ENCODE peak calls at places on chromosomes 7 and 10, in five cellular contexts. U is psoas muscle, T is NCI-H774, Z is amygdala, G is left kidney. I is an unnamed sample.

GRCh38 chr10:132847416-132847777 is 61.5 kb upstream of the NKX6-2 start:
- DNase-seq in T (no peak), G (no peak), U (no peak), Z (no peak), I (no peak)

GRCh38 chr7:148575640-148576411 is 14.7 kb upstream of the C7orf33 start:
- DNase-seq in U (peak; percentile 58), G (peak; percentile 78), T (peak; percentile 54), Z (peak; percentile 6), I (peak; percentile 68)

GRCh38 chr10:12782537-12782936 is 219.0 kb downstream of the CCDC3 start:
- DNase-seq in Z (no peak), U (peak; percentile 38), G (peak; percentile 58), T (no peak), I (no peak)

GRCh38 chr7:82675396-82675795 is 231.8 kb upstream of the CACNA2D1 start:
- DNase-seq in G (no peak), T (no peak), U (no peak), Z (no peak), I (no peak)

GRCh38 chr7:98934267-98934666 is 55.9 kb downstream of the TRRAP start:
- DNase-seq in U (no peak), T (no peak), Z (no peak), G (no peak), I (no peak)

GRCh38 chr10:113438660-113439059 is 114.2 kb upstream of the HABP2 start:
- DNase-seq in T (no peak), G (no peak), U (no peak), Z (no peak), I (no peak)

GRCh38 chr7:128053023-128053422 is 21.8 kb upstream of the LRRC4 start:
- DNase-seq in Z (no peak), T (peak; percentile 27), G (no peak), U (no peak), I (no peak)

GRCh38 chr10:23362879-23363787 is 18.5 kb upstream of the C10orf67 start:
- DNase-seq in T (no peak), G (no peak), U (no peak), Z (no peak), I (no peak)

GRCh38 chr10:7111574-7111973 is 299.3 kb downstream of the SFMBT2 start:
- DNase-seq in U (no peak), Z (no peak), T (no peak), G (no peak), I (no peak)

GRCh38 chr10:88292185-88292514 is 291.0 kb downstream of the RNLS start:
- DNase-seq in U (no peak), G (no peak), T (no peak), Z (no peak), I (no peak)

GRCh38 chr7:153537271-153537670 is 514.9 kb upstream of the DPP6 start:
- DNase-seq in U (no peak), G (no peak), T (no peak), Z (no peak), I (no peak)

GRCh38 chr7:23863209-23863798 is 153.3 kb downstream of the STK31 start:
- DNase-seq in U (no peak), G (peak; percentile 57), T (peak; percentile 34), Z (no peak), I (no peak)

GRCh38 chr7:73941836-73942551 is 81.0 kb downstream of the TMEM270 start:
- DNase-seq in Z (no peak), G (no peak), T (no peak), U (no peak), I (no peak)